ENCODE peak calls at places on chromosomes 12 and 14, in nine cellular contexts. One of them, this sample, is unnamed.

GRCh38 chr12:80041071-80041470 is 58.3 kb upstream of the OTOGL start:
- DNase-seq in activated T-helper 1 cell treated with anti-CD3 and anti-CD28 coated beads, Interleukin-12 subunit alpha, Interleukin-12 subunit beta, Interleukin-2, Interleukin-4 antibody, amounts not matched to agents 30 ng/mL and 10 ng/mL and 1 ng/mL, durations not matched to agents 14 hours and 24 hours and 36 hours: no peak
- DNase-seq in MG63: no peak
- DNase-seq in cardiac muscle cell: no peak
- DNase-seq in ACHN: no peak
- DNase-seq in central memory CD4-positive, alpha-beta T cell: no peak
- DNase-seq in COR-L47: no peak
- DNase-seq in bronchial epithelial cell: no peak
- DNase-seq in activated gamma-delta T cell treated with Interleukin-2 at 50 U/mL for 16 hours: no peak
- DNase-seq in this sample: no peak

GRCh38 chr12:89082354-89082753 is 269.9 kb downstream of the DUSP6 start:
- DNase-seq in MG63: no peak
- DNase-seq in COR-L47: no peak
- DNase-seq in activated T-helper 1 cell treated with anti-CD3 and anti-CD28 coated beads, Interleukin-12 subunit alpha, Interleukin-12 subunit beta, Interleukin-2, Interleukin-4 antibody, amounts not matched to agents 30 ng/mL and 10 ng/mL and 1 ng/mL, durations not matched to agents 14 hours and 24 hours and 36 hours: no peak
- DNase-seq in activated gamma-delta T cell treated with Interleukin-2 at 50 U/mL for 16 hours: no peak
- DNase-seq in central memory CD4-positive, alpha-beta T cell: no peak
- DNase-seq in cardiac muscle cell: no peak
- DNase-seq in ACHN: no peak
- DNase-seq in bronchial epithelial cell: peak; percentile 28
- DNase-seq in this sample: no peak

GRCh38 chr12:124720019-124720686 is 143.5 kb downstream of the SCARB1 start:
- DNase-seq in cardiac muscle cell: no peak
- DNase-seq in central memory CD4-positive, alpha-beta T cell: no peak
- DNase-seq in COR-L47: peak; percentile 62
- DNase-seq in ACHN: peak; percentile 72
- DNase-seq in MG63: peak; percentile 65
- DNase-seq in activated T-helper 1 cell treated with anti-CD3 and anti-CD28 coated beads, Interleukin-12 subunit alpha, Interleukin-12 subunit beta, Interleukin-2, Interleukin-4 antibody, amounts not matched to agents 30 ng/mL and 10 ng/mL and 1 ng/mL, durations not matched to agents 14 hours and 24 hours and 36 hours: no peak
- DNase-seq in bronchial epithelial cell: peak; percentile 78
- DNase-seq in activated gamma-delta T cell treated with Interleukin-2 at 50 U/mL for 16 hours: no peak
- DNase-seq in this sample: no peak

GRCh38 chr12:88571543-88571942 is 8.7 kb downstream of the KITLG start:
- DNase-seq in MG63: peak; percentile 40
- DNase-seq in central memory CD4-positive, alpha-beta T cell: no peak
- DNase-seq in activated gamma-delta T cell treated with Interleukin-2 at 50 U/mL for 16 hours: no peak
- DNase-seq in COR-L47: no peak
- DNase-seq in ACHN: no peak
- DNase-seq in bronchial epithelial cell: no peak
- DNase-seq in activated T-helper 1 cell treated with anti-CD3 and anti-CD28 coated beads, Interleukin-12 subunit alpha, Interleukin-12 subunit beta, Interleukin-2, Interleukin-4 antibody, amounts not matched to agents 30 ng/mL and 10 ng/mL and 1 ng/mL, durations not matched to agents 14 hours and 24 hours and 36 hours: no peak
- DNase-seq in cardiac muscle cell: no peak
- DNase-seq in this sample: no peak

GRCh38 chr14:95128140-95128539 is 29.2 kb downstream of the DICER1 start:
- DNase-seq in central memory CD4-positive, alpha-beta T cell: no peak
- DNase-seq in MG63: no peak
- DNase-seq in activated gamma-delta T cell treated with Interleukin-2 at 50 U/mL for 16 hours: no peak
- DNase-seq in COR-L47: no peak
- DNase-seq in bronchial epithelial cell: no peak
- DNase-seq in ACHN: no peak
- DNase-seq in cardiac muscle cell: no peak
- DNase-seq in activated T-helper 1 cell treated with anti-CD3 and anti-CD28 coated beads, Interleukin-12 subunit alpha, Interleukin-12 subunit beta, Interleukin-2, Interleukin-4 antibody, amounts not matched to agents 30 ng/mL and 10 ng/mL and 1 ng/mL, durations not matched to agents 14 hours and 24 hours and 36 hours: no peak
- DNase-seq in this sample: no peak

GRCh38 chr12:121114019-121114639 is 18.5 kb upstream of the P2RX7 start:
- DNase-seq in bronchial epithelial cell: no peak
- DNase-seq in MG63: no peak
- DNase-seq in cardiac muscle cell: no peak
- DNase-seq in activated gamma-delta T cell treated with Interleukin-2 at 50 U/mL for 16 hours: no peak
- DNase-seq in activated T-helper 1 cell treated with anti-CD3 and anti-CD28 coated beads, Interleukin-12 subunit alpha, Interleukin-12 subunit beta, Interleukin-2, Interleukin-4 antibody, amounts not matched to agents 30 ng/mL and 10 ng/mL and 1 ng/mL, durations not matched to agents 14 hours and 24 hours and 36 hours: no peak
- DNase-seq in ACHN: no peak
- DNase-seq in COR-L47: no peak
- DNase-seq in central memory CD4-positive, alpha-beta T cell: no peak
- DNase-seq in this sample: peak; percentile 6

GRCh38 chr14:65137648-65138317 is 35.5 kb upstream of the MAX start:
- DNase-seq in MG63: peak; percentile 54
- DNase-seq in activated gamma-delta T cell treated with Interleukin-2 at 50 U/mL for 16 hours: no peak
- DNase-seq in COR-L47: no peak
- DNase-seq in bronchial epithelial cell: peak; percentile 62
- DNase-seq in central memory CD4-positive, alpha-beta T cell: no peak
- DNase-seq in cardiac muscle cell: no peak
- DNase-seq in ACHN: no peak
- DNase-seq in activated T-helper 1 cell treated with anti-CD3 and anti-CD28 coated beads, Interleukin-12 subunit alpha, Interleukin-12 subunit beta, Interleukin-2, Interleukin-4 antibody, amounts not matched to agents 30 ng/mL and 10 ng/mL and 1 ng/mL, durations not matched to agents 14 hours and 24 hours and 36 hours: no peak
- DNase-seq in this sample: no peak

GRCh38 chr14:67816326-67817009 is at the start of gene ZFYVE26:
- DNase-seq in MG63: peak; percentile 90
- DNase-seq in activated gamma-delta T cell treated with Interleukin-2 at 50 U/mL for 16 hours: peak; percentile 87
- DNase-seq in central memory CD4-positive, alpha-beta T cell: peak; percentile 90
- DNase-seq in COR-L47: peak; percentile 98
- DNase-seq in cardiac muscle cell: peak; percentile 97
- DNase-seq in ACHN: peak; percentile 96
- DNase-seq in activated T-helper 1 cell treated with anti-CD3 and anti-CD28 coated beads, Interleukin-12 subunit alpha, Interleukin-12 subunit beta, Interleukin-2, Interleukin-4 antibody, amounts not matched to agents 30 ng/mL and 10 ng/mL and 1 ng/mL, durations not matched to agents 14 hours and 24 hours and 36 hours: peak; percentile 88
- DNase-seq in bronchial epithelial cell: peak; percentile 94
- DNase-seq in this sample: peak; percentile 88

GRCh38 chr14:24965934-24966593 is 83.9 kb downstream of the STXBP6 start:
- DNase-seq in COR-L47: no peak
- DNase-seq in central memory CD4-positive, alpha-beta T cell: no peak
- DNase-seq in MG63: peak; percentile 47
- DNase-seq in cardiac muscle cell: peak; percentile 30
- DNase-seq in activated T-helper 1 cell treated with anti-CD3 and anti-CD28 coated beads, Interleukin-12 subunit alpha, Interleukin-12 subunit beta, Interleukin-2, Interleukin-4 antibody, amounts not matched to agents 30 ng/mL and 10 ng/mL and 1 ng/mL, durations not matched to agents 14 hours and 24 hours and 36 hours: no peak
- DNase-seq in ACHN: peak; percentile 6
- DNase-seq in activated gamma-delta T cell treated with Interleukin-2 at 50 U/mL for 16 hours: no peak
- DNase-seq in bronchial epithelial cell: peak; percentile 5
- DNase-seq in this sample: no peak

GRCh38 chr14:81668626-81669274 is 135.1 kb upstream of the SEL1L start:
- DNase-seq in MG63: no peak
- DNase-seq in central memory CD4-positive, alpha-beta T cell: no peak
- DNase-seq in activated gamma-delta T cell treated with Interleukin-2 at 50 U/mL for 16 hours: no peak
- DNase-seq in ACHN: no peak
- DNase-seq in COR-L47: no peak
- DNase-seq in activated T-helper 1 cell treated with anti-CD3 and anti-CD28 coated beads, Interleukin-12 subunit alpha, Interleukin-12 subunit beta, Interleukin-2, Interleukin-4 antibody, amounts not matched to agents 30 ng/mL and 10 ng/mL and 1 ng/mL, durations not matched to agents 14 hours and 24 hours and 36 hours: no peak
- DNase-seq in cardiac muscle cell: no peak
- DNase-seq in bronchial epithelial cell: no peak
- DNase-seq in this sample: no peak

This sample was measured in GDM1.